ENCODE peak calls at places on chromosomes 6 and 20, in eight cellular contexts. One of them, this sample, is unnamed.

GRCh38 chr6:106373502-106374239 is 13.2 kb downstream of the CRYBG1 start:
- DNase-seq in cardiac muscle cell: no peak
- DNase-seq in left ventricle myocardium inferior: no peak
- DNase-seq in GM20000: no peak
- DNase-seq in HFFc6: no peak
- DNase-seq in adrenal gland: no peak
- DNase-seq in lower lobe of right lung: no peak
- DNase-seq in astrocyte of the spinal cord: no peak
- DNase-seq in this sample: no peak

GRCh38 chr6:105179244-105180065 is at the start of gene POPDC3:
- DNase-seq in cardiac muscle cell: peak; percentile 77
- DNase-seq in left ventricle myocardium inferior: no peak
- DNase-seq in GM20000: peak; percentile 44
- DNase-seq in HFFc6: peak; percentile 18
- DNase-seq in adrenal gland: no peak
- DNase-seq in lower lobe of right lung: no peak
- DNase-seq in astrocyte of the spinal cord: peak; percentile 38
- DNase-seq in this sample: no peak

GRCh38 chr6:36838896-36839818 is at the start of gene CPNE5:
- DNase-seq in cardiac muscle cell: peak; percentile 64
- DNase-seq in left ventricle myocardium inferior: peak; percentile 56
- DNase-seq in GM20000: no peak
- DNase-seq in HFFc6: no peak
- DNase-seq in adrenal gland: no peak
- DNase-seq in lower lobe of right lung: no peak
- DNase-seq in astrocyte of the spinal cord: no peak
- DNase-seq in this sample: no peak

GRCh38 chr6:5737460-5737859 is 269.3 kb downstream of the NRN1 start:
- DNase-seq in cardiac muscle cell: no peak
- DNase-seq in left ventricle myocardium inferior: no peak
- DNase-seq in GM20000: no peak
- DNase-seq in HFFc6: no peak
- DNase-seq in adrenal gland: no peak
- DNase-seq in lower lobe of right lung: no peak
- DNase-seq in astrocyte of the spinal cord: no peak
- DNase-seq in this sample: no peak

GRCh38 chr20:14829897-14830296 is 492.5 kb upstream of the FLRT3 start:
- DNase-seq in cardiac muscle cell: no peak
- DNase-seq in left ventricle myocardium inferior: no peak
- DNase-seq in GM20000: no peak
- DNase-seq in HFFc6: no peak
- DNase-seq in adrenal gland: no peak
- DNase-seq in lower lobe of right lung: no peak
- DNase-seq in astrocyte of the spinal cord: no peak
- DNase-seq in this sample: no peak

GRCh38 chr6:7721654-7722053 is 4.2 kb upstream of the BMP6 start:
- DNase-seq in cardiac muscle cell: no peak
- DNase-seq in left ventricle myocardium inferior: no peak
- DNase-seq in GM20000: peak; percentile 57
- DNase-seq in HFFc6: no peak
- DNase-seq in adrenal gland: no peak
- DNase-seq in lower lobe of right lung: no peak
- DNase-seq in astrocyte of the spinal cord: peak; percentile 34
- DNase-seq in this sample: peak; percentile 6

GRCh38 chr6:140921366-140922226 is 1211.1 kb upstream of the GJE1 start:
- DNase-seq in cardiac muscle cell: peak; percentile 68
- DNase-seq in left ventricle myocardium inferior: no peak
- DNase-seq in GM20000: peak; percentile 19
- DNase-seq in HFFc6: peak; percentile 88
- DNase-seq in adrenal gland: peak; percentile 42
- DNase-seq in lower lobe of right lung: no peak
- DNase-seq in astrocyte of the spinal cord: peak; percentile 84
- DNase-seq in this sample: peak; percentile 70

GRCh38 chr6:154316131-154316530 is 40.5 kb downstream of the IPCEF1 start:
- DNase-seq in cardiac muscle cell: no peak
- DNase-seq in left ventricle myocardium inferior: no peak
- DNase-seq in GM20000: no peak
- DNase-seq in HFFc6: no peak
- DNase-seq in adrenal gland: no peak
- DNase-seq in lower lobe of right lung: no peak
- DNase-seq in astrocyte of the spinal cord: no peak
- DNase-seq in this sample: no peak

GRCh38 chr6:16249971-16250370 is 11.6 kb downstream of the GMPR start:
- DNase-seq in cardiac muscle cell: no peak
- DNase-seq in left ventricle myocardium inferior: no peak
- DNase-seq in GM20000: no peak
- DNase-seq in HFFc6: no peak
- DNase-seq in adrenal gland: no peak
- DNase-seq in lower lobe of right lung: no peak
- DNase-seq in astrocyte of the spinal cord: peak; percentile 48
- DNase-seq in this sample: peak; percentile 75

GRCh38 chr6:125307964-125308615 is 6.3 kb upstream of the HDDC2 start:
- DNase-seq in cardiac muscle cell: no peak
- DNase-seq in left ventricle myocardium inferior: no peak
- DNase-seq in GM20000: no peak
- DNase-seq in HFFc6: peak; percentile 15
- DNase-seq in adrenal gland: no peak
- DNase-seq in lower lobe of right lung: no peak
- DNase-seq in astrocyte of the spinal cord: no peak
- DNase-seq in this sample: no peak

GRCh38 chr6:35024601-35025054 is 116.5 kb downstream of the TCP11 start:
- DNase-seq in cardiac muscle cell: peak; percentile 81
- DNase-seq in left ventricle myocardium inferior: peak; percentile 58
- DNase-seq in GM20000: no peak
- DNase-seq in HFFc6: peak; percentile 41
- DNase-seq in adrenal gland: peak; percentile 67
- DNase-seq in lower lobe of right lung: peak; percentile 81
- DNase-seq in astrocyte of the spinal cord: peak; percentile 65
- DNase-seq in this sample: peak; percentile 72

GRCh38 chr20:10563935-10564492 is 109.8 kb downstream of the JAG1 start:
- DNase-seq in cardiac muscle cell: no peak
- DNase-seq in left ventricle myocardium inferior: no peak
- DNase-seq in GM20000: no peak
- DNase-seq in HFFc6: no peak
- DNase-seq in adrenal gland: no peak
- DNase-seq in lower lobe of right lung: no peak
- DNase-seq in astrocyte of the spinal cord: no peak
- DNase-seq in this sample: no peak

GRCh38 chr20:59564171-59564570 is 40.2 kb upstream of the PHACTR3 start:
- DNase-seq in cardiac muscle cell: no peak
- DNase-seq in left ventricle myocardium inferior: no peak
- DNase-seq in GM20000: no peak
- DNase-seq in HFFc6: no peak
- DNase-seq in adrenal gland: no peak
- DNase-seq in lower lobe of right lung: no peak
- DNase-seq in astrocyte of the spinal cord: no peak
- DNase-seq in this sample: no peak

GRCh38 chr6:30533460-30534294 is 22.6 kb downstream of the GNL1 start:
- DNase-seq in cardiac muscle cell: no peak
- DNase-seq in left ventricle myocardium inferior: no peak
- DNase-seq in GM20000: no peak
- DNase-seq in HFFc6: no peak
- DNase-seq in adrenal gland: no peak
- DNase-seq in lower lobe of right lung: no peak
- DNase-seq in astrocyte of the spinal cord: no peak
- DNase-seq in this sample: no peak

GRCh38 chr6:113648698-113649097 is 208.4 kb upstream of the MARCKS start:
- DNase-seq in cardiac muscle cell: peak; percentile 76
- DNase-seq in left ventricle myocardium inferior: no peak
- DNase-seq in GM20000: no peak
- DNase-seq in HFFc6: no peak
- DNase-seq in adrenal gland: no peak
- DNase-seq in lower lobe of right lung: no peak
- DNase-seq in astrocyte of the spinal cord: no peak
- DNase-seq in this sample: no peak

GRCh38 chr6:113645986-113646385 is 211.2 kb upstream of the MARCKS start:
- DNase-seq in cardiac muscle cell: no peak
- DNase-seq in left ventricle myocardium inferior: no peak
- DNase-seq in GM20000: no peak
- DNase-seq in HFFc6: no peak
- DNase-seq in adrenal gland: no peak
- DNase-seq in lower lobe of right lung: no peak
- DNase-seq in astrocyte of the spinal cord: no peak
- DNase-seq in this sample: no peak

GRCh38 chr6:113645576-113645970 is 211.6 kb upstream of the MARCKS start:
- DNase-seq in cardiac muscle cell: no peak
- DNase-seq in left ventricle myocardium inferior: no peak
- DNase-seq in GM20000: no peak
- DNase-seq in HFFc6: peak; percentile 95
- DNase-seq in adrenal gland: no peak
- DNase-seq in lower lobe of right lung: no peak
- DNase-seq in astrocyte of the spinal cord: peak; percentile 82
- DNase-seq in this sample: peak; percentile 71

GRCh38 chr6:113646701-113647100 is 210.4 kb upstream of the MARCKS start:
- DNase-seq in cardiac muscle cell: no peak
- DNase-seq in left ventricle myocardium inferior: no peak
- DNase-seq in GM20000: no peak
- DNase-seq in HFFc6: no peak
- DNase-seq in adrenal gland: no peak
- DNase-seq in lower lobe of right lung: no peak
- DNase-seq in astrocyte of the spinal cord: no peak
- DNase-seq in this sample: no peak

DNA sequence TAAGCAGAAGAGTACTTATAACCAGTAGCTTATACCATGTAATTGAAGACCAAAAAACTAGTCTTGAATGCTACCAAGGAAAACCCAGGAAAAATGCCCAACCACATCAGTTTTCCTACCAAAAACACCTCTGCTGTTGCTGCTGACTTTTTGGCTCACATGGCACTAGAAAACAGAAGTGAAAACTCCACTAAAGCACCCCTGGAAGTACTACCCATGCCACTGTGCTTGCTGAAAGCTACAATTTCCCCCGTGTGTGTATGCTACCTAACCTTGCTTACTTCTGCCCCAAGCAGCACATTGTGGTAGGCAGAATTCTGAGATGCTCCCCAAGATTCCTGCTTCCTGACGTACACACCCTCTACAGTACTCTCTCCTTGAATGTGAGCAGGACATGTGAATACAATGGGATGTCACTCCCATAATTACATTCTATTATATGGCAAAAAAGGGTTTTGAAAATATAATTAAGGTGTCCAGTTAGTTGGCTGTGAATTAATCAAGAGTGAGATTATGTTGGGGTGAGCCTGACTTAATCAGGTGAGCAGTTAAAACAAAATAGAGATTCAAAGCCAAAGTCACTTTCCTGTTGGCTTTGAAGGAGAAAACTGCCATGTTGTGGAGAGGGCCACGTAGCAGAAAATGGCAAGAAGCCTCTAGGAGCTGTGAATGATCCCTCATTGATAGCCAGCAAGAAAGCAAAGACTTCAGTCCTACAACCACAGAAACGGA is 209.8 kb upstream of the MARCKS start:
- DNase-seq in cardiac muscle cell: no peak
- DNase-seq in left ventricle myocardium inferior: no peak
- DNase-seq in GM20000: no peak
- DNase-seq in HFFc6: no peak
- DNase-seq in adrenal gland: no peak
- DNase-seq in lower lobe of right lung: no peak
- DNase-seq in astrocyte of the spinal cord: no peak
- DNase-seq in this sample: no peak
- TF ChIP-seq CTCF in cardiac muscle cell: no peak
- TF ChIP-seq CTCF in left ventricle myocardium inferior: no peak
- TF ChIP-seq CTCF in GM20000: no peak
- TF ChIP-seq CTCF in HFFc6: no peak
- TF ChIP-seq CTCF in adrenal gland: no peak
- TF ChIP-seq CTCF in lower lobe of right lung: no peak
- TF ChIP-seq CTCF in astrocyte of the spinal cord: no peak
- TF ChIP-seq CTCF in this sample: no peak

GRCh38 chr20:16349518-16350295 is 223.5 kb downstream of the KIF16B start:
- DNase-seq in cardiac muscle cell: no peak
- DNase-seq in left ventricle myocardium inferior: no peak
- DNase-seq in GM20000: no peak
- DNase-seq in HFFc6: no peak
- DNase-seq in adrenal gland: no peak
- DNase-seq in lower lobe of right lung: no peak
- DNase-seq in astrocyte of the spinal cord: peak; percentile 5
- DNase-seq in this sample: no peak

GRCh38 chr20:16350465-16350864 is 222.8 kb downstream of the KIF16B start:
- DNase-seq in cardiac muscle cell: no peak
- DNase-seq in left ventricle myocardium inferior: no peak
- DNase-seq in GM20000: no peak
- DNase-seq in HFFc6: peak; percentile 2
- DNase-seq in adrenal gland: no peak
- DNase-seq in lower lobe of right lung: no peak
- DNase-seq in astrocyte of the spinal cord: peak; percentile 21
- DNase-seq in this sample: no peak

GRCh38 chr20:16351415-16351814 is 221.8 kb downstream of the KIF16B start:
- DNase-seq in cardiac muscle cell: no peak
- DNase-seq in left ventricle myocardium inferior: no peak
- DNase-seq in GM20000: no peak
- DNase-seq in HFFc6: no peak
- DNase-seq in adrenal gland: no peak
- DNase-seq in lower lobe of right lung: no peak
- DNase-seq in astrocyte of the spinal cord: no peak
- DNase-seq in this sample: no peak

GRCh38 chr20:16352751-16353150 is 220.5 kb downstream of the KIF16B start:
- DNase-seq in cardiac muscle cell: no peak
- DNase-seq in left ventricle myocardium inferior: no peak
- DNase-seq in GM20000: no peak
- DNase-seq in HFFc6: no peak
- DNase-seq in adrenal gland: no peak
- DNase-seq in lower lobe of right lung: no peak
- DNase-seq in astrocyte of the spinal cord: no peak
- DNase-seq in this sample: no peak

GRCh38 chr20:16352321-16352720 is 220.9 kb downstream of the KIF16B start:
- DNase-seq in cardiac muscle cell: no peak
- DNase-seq in left ventricle myocardium inferior: no peak
- DNase-seq in GM20000: no peak
- DNase-seq in HFFc6: no peak
- DNase-seq in adrenal gland: no peak
- DNase-seq in lower lobe of right lung: no peak
- DNase-seq in astrocyte of the spinal cord: no peak
- DNase-seq in this sample: no peak
- TF ChIP-seq CTCF in cardiac muscle cell: no peak
- TF ChIP-seq CTCF in left ventricle myocardium inferior: no peak
- TF ChIP-seq CTCF in GM20000: no peak
- TF ChIP-seq CTCF in HFFc6: no peak
- TF ChIP-seq CTCF in adrenal gland: no peak
- TF ChIP-seq CTCF in lower lobe of right lung: no peak
- TF ChIP-seq CTCF in astrocyte of the spinal cord: no peak
- TF ChIP-seq CTCF in this sample: no peak

GRCh38 chr20:34676642-34677373 is at the start of gene PIGU:
- DNase-seq in cardiac muscle cell: peak; percentile 97
- DNase-seq in left ventricle myocardium inferior: peak; percentile 95
- DNase-seq in GM20000: peak; percentile 94
- DNase-seq in HFFc6: peak; percentile 92
- DNase-seq in adrenal gland: peak; percentile 95
- DNase-seq in lower lobe of right lung: peak; percentile 98
- DNase-seq in astrocyte of the spinal cord: peak; percentile 96
- DNase-seq in this sample: peak; percentile 87
- TF ChIP-seq CTCF in cardiac muscle cell: no peak
- TF ChIP-seq CTCF in left ventricle myocardium inferior: peak; percentile 56
- TF ChIP-seq CTCF in GM20000: no peak
- TF ChIP-seq CTCF in HFFc6: peak; percentile 4
- TF ChIP-seq CTCF in adrenal gland: peak; percentile 46
- TF ChIP-seq CTCF in lower lobe of right lung: peak; percentile 48
- TF ChIP-seq CTCF in astrocyte of the spinal cord: no peak
- TF ChIP-seq CTCF in this sample: no peak

DNA sequence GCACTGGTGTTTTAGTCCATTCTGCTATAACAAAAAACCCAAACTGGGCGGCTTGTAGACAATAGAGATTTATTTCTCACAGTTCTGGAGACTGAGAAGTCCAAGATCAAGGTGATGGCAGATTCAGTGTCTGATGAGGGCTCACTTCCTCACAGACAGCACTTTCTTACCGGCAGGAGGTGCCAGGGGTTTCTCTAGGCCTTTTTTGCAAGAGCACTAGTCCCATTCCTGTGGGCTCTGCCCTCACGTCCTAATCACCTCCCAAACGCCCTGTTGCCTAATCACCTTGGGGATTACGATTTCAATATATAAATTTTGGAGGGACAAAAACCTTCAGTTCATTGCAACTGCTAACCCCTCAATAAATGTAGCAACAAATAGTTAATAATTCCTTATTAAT is 140.0 kb upstream of the SGK1 start:
- DNase-seq in cardiac muscle cell: no peak
- DNase-seq in left ventricle myocardium inferior: no peak
- DNase-seq in GM20000: no peak
- DNase-seq in HFFc6: no peak
- DNase-seq in adrenal gland: no peak
- DNase-seq in lower lobe of right lung: no peak
- DNase-seq in astrocyte of the spinal cord: no peak
- DNase-seq in this sample: no peak
- TF ChIP-seq CTCF in cardiac muscle cell: peak; percentile 11
- TF ChIP-seq CTCF in left ventricle myocardium inferior: no peak
- TF ChIP-seq CTCF in GM20000: no peak
- TF ChIP-seq CTCF in HFFc6: peak; percentile 36
- TF ChIP-seq CTCF in adrenal gland: no peak
- TF ChIP-seq CTCF in lower lobe of right lung: no peak
- TF ChIP-seq CTCF in astrocyte of the spinal cord: no peak
- TF ChIP-seq CTCF in this sample: no peak

This sample was measured in astrocyte of the cerebellum.